ENCODE peak calls at places on chromosomes 4 and X, in four cellular contexts. J is heart left ventricle, G is heart right ventricle, Z is AG10803. F is an unnamed sample.

GRCh38 chr4:153205028-153205648 is 895 bp downstream of the TRIM2 start:
- DNase-seq in J (no peak), G (no peak), Z (no peak), F (no peak)

GRCh38 chr4:11368701-11369115 is 60.0 kb downstream of the HS3ST1 start:
- DNase-seq in J (no peak), G (peak), Z (no peak), F (no peak)

GRCh38 chrX:100944601-100945000 is 15.9 kb upstream of the XKRX start:
- DNase-seq in J (no peak), G (no peak), Z (no peak), F (no peak)

GRCh38 chr4:6242271-6243029 is 27.2 kb upstream of the WFS1 start:
- DNase-seq in J (no peak), G (no peak), Z (no peak), F (no peak)

GRCh38 chrX:120367390-120368100 is 5.7 kb downstream of the ATP1B4 start:
- DNase-seq in J (no peak), G (no peak), Z (no peak), F (no peak)

GRCh38 chrX:11954196-11954595 is 184.1 kb upstream of the FRMPD4 start:
- DNase-seq in J (no peak), G (no peak), Z (peak), F (no peak)

GRCh38 chrX:38837389-38837788 is 36.1 kb downstream of the MID1IP1 start:
- DNase-seq in J (no peak), G (no peak), Z (no peak), F (no peak)

GRCh38 chrX:120740072-120740471 is 110.2 kb upstream of the C1GALT1C1 start:
- DNase-seq in J (no peak), G (no peak), Z (no peak), F (peak)

GRCh38 chrX:81259008-81259713 is 57.3 kb downstream of the SH3BGRL start:
- DNase-seq in J (no peak), G (no peak), Z (peak), F (peak)

GRCh38 chrX:6667048-6667768 is 132.3 kb upstream of the VCX3A start:
- DNase-seq in J (no peak), G (no peak), Z (no peak), F (no peak)

GRCh38 chr4:40573593-40574311 is 55.9 kb downstream of the RBM47 start:
- DNase-seq in J (no peak), G (no peak), Z (no peak), F (peak)

GRCh38 chr4:83247415-83248357 is 36.9 kb downstream of the COQ2 start:
- DNase-seq in J (no peak), G (no peak), Z (no peak), F (no peak)

GRCh38 chr4:181528570-181529184 is 714.5 kb upstream of the TENM3 start:
- DNase-seq in J (peak), G (peak), Z (peak), F (peak)

GRCh38 chrX:24151513-24151912 is 2.0 kb downstream of the ZFX start:
- DNase-seq in J (no peak), G (no peak), Z (no peak), F (no peak)

GRCh38 chr4:150986085-150986484 is 29.0 kb downstream of the LRBA start:
- DNase-seq in J (no peak), G (no peak), Z (no peak), F (no peak)

GRCh38 chr4:77344001-77344400 is 187.0 kb downstream of the CCNG2 start:
- DNase-seq in J (no peak), G (no peak), Z (no peak), F (no peak)

GRCh38 chr4:89836897-89837384 is at the start of gene SNCA:
- DNase-seq in J (peak), G (peak), Z (no peak), F (no peak)

GRCh38 chr4:116486401-116486800 is 599.0 kb downstream of the TRAM1L1 start:
- DNase-seq in J (no peak), G (no peak), Z (no peak), F (no peak)

GRCh38 chr4:8182858-8183725 is 16.0 kb upstream of the SH3TC1 start:
- DNase-seq in J (peak), G (peak), Z (peak), F (peak)

GRCh38 chr4:78922207-78922606 is 17.0 kb downstream of the PAQR3 start:
- DNase-seq in J (no peak), G (no peak), Z (peak), F (peak)

GRCh38 chrX:40090961-40091360 is 6.8 kb downstream of the BCOR start:
- DNase-seq in J (peak), G (no peak), Z (no peak), F (no peak)

GRCh38 chrX:127038065-127038464 is 218.5 kb downstream of the PRR32 start:
- DNase-seq in J (no peak), G (no peak), Z (no peak), F (no peak)

GRCh38 chr4:78214078-78214477 is 157.0 kb downstream of the FRAS1 start:
- DNase-seq in J (no peak), G (no peak), Z (no peak), F (no peak)

GRCh38 chrX:20445109-20445508 is 178.4 kb upstream of the RPS6KA3 start:
- DNase-seq in J (no peak), G (no peak), Z (no peak), F (no peak)

GRCh38 chr4:30719363-30720020 is 677 bp upstream of the PCDH7 start:
- DNase-seq in J (peak), G (peak), Z (peak), F (peak)

GRCh38 chr4:9825049-9825448 is 43.6 kb downstream of the DRD5 start:
- DNase-seq in J (no peak), G (no peak), Z (no peak), F (no peak)

GRCh38 chr4:86594559-86595425 is 677 bp downstream of the PTPN13 start:
- DNase-seq in J (peak), G (peak), Z (peak), F (peak)

GRCh38 chr4:119570401-119570800 is 58.2 kb downstream of the PDE5A start:
- DNase-seq in J (no peak), G (no peak), Z (peak), F (peak)

GRCh38 chr4:15935504-15936392 is 2.8 kb downstream of the FGFBP1 start:
- DNase-seq in J (no peak), G (no peak), Z (no peak), F (peak)

GRCh38 chr4:101756181-101756580 is 34.3 kb upstream of the BANK1 start:
- DNase-seq in J (no peak), G (no peak), Z (no peak), F (no peak)

GRCh38 chr4:176611351-176611750 is 181.4 kb downstream of the VEGFC start:
- DNase-seq in J (no peak), G (no peak), Z (no peak), F (no peak)

GRCh38 chr4:155187989-155188388 is 20.4 kb upstream of the NPY2R start:
- DNase-seq in J (no peak), G (no peak), Z (no peak), F (no peak)

DNA sequence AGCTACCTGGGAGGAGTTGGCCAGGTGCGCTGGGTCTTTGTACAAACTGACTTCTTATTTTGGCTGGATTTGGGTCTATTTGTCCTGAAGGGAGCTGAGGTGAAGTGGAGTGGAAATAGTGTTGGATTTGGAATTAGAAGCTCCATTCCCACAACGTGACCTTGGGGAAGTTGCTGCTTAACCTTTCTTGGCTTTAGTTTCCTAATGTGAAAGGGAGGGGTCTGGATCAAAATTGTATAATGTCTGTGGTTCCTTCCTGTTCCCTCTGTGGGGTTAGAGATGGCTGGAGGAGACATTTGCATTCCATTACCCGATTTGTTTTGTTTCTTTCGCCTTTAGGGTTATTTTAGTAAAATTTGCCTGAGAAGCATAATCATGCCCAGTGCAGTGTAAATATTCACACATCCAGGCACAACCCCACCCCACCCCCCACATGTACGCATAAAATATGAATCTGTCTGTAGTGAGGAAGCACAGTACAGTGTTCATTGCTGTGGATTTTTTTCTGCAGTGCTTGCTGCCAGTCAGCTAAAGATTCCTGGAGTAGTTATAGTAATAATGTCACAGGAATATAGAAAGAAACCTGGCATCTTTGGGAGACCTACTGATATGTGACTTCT is 21.5 kb downstream of the JADE1 start:
- DNase-seq in J (no peak), G (no peak), Z (peak), F (no peak)
- H3K4me3 ChIP-seq in J (peak), G (no peak), Z (no peak), F (no peak)

DNA sequence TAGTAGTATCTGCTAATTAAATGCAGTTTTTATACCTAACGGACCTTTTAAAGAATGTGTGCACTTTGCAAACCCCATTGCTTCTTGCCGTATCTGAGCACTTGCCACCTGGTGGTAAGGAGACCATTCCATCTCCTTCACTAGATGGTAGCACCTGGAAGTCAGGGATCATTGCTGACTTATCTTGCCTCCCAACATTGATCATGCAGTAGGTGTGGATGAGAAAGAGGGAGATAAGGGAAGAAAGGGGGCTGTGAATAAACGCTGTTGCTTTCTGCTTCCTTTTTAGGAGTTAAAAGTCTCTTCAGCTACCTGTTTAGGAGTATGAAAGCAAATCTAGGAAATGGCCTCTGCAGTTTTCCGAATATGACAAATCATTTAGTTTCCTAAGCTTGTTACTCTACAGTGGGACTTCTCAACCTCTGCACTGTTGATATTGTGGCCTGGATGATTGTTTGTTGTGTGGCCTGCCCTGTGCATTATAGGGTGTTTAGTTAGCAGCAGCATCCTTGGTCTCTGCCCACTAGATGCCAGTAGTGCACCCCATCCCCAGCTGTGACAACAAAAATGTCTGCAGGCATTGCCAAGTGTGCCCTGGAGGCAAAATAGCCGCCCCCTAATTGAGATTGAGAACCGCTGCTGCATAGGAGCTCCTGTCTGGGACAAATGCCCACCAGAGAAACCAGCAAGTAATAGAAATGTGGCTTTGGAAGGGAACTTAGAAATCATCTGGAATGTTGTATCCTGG is 38.8 kb downstream of the GAB1 start:
- DNase-seq in J (peak), G (no peak), Z (no peak), F (no peak)
- TF ChIP-seq CTCF in J (no peak), G (peak), Z (peak), F (peak)

GRCh38 chr4:95606739-95607138 is 58.0 kb upstream of the UNC5C start:
- DNase-seq in J (no peak), G (no peak), Z (no peak), F (no peak)

GRCh38 chr4:95614684-95615205 is 66.0 kb upstream of the UNC5C start:
- DNase-seq in J (no peak), G (no peak), Z (no peak), F (no peak)

GRCh38 chr4:95610170-95610569 is 61.4 kb upstream of the UNC5C start:
- DNase-seq in J (no peak), G (no peak), Z (no peak), F (no peak)
- H3K4me3 ChIP-seq in J (no peak), G (no peak), Z (no peak), F (no peak)

GRCh38 chr4:93670434-93670833 is 158.1 kb upstream of the ATOH1 start:
- DNase-seq in J (no peak), G (no peak), Z (no peak), F (no peak)
- TF ChIP-seq CTCF in J (no peak), G (no peak), Z (no peak), F (no peak)

DNA sequence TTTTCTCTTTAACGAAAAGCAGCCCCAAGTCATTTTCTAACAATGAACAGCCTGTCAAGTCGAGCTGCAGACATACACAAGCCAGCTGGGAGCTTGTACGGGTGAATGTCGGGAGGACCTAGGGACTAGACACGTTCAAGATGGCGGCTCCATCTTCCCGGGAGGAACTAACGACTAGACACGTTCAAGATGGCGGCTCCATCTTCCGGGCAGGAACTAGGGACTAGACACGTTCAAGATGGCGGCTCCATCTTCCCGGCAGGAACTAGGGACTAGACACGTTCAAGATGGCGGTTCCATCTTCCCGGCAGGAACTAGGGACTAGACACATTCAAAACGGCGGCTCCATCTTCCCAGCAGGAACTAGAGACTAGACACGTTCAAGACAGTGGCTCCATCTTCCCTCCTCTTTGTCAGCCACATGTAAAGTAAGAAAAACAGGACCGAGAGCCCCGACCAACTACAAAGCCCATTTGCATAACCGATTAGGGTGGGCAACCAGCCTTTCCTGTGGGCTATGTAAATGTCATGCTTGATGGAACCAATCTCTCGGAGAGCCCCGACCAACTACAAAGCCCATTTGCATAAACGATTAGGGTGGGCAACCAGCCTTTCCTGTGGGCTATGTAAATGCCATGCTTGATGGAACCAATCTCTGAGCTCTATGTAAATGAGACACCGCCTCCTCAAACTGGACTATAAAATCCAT is 175.5 kb downstream of the DHRSX start:
- DNase-seq in J (peak), G (peak), Z (peak), F (peak)
- H3K4me3 ChIP-seq in J (peak), G (no peak), Z (no peak), F (peak)

DNA sequence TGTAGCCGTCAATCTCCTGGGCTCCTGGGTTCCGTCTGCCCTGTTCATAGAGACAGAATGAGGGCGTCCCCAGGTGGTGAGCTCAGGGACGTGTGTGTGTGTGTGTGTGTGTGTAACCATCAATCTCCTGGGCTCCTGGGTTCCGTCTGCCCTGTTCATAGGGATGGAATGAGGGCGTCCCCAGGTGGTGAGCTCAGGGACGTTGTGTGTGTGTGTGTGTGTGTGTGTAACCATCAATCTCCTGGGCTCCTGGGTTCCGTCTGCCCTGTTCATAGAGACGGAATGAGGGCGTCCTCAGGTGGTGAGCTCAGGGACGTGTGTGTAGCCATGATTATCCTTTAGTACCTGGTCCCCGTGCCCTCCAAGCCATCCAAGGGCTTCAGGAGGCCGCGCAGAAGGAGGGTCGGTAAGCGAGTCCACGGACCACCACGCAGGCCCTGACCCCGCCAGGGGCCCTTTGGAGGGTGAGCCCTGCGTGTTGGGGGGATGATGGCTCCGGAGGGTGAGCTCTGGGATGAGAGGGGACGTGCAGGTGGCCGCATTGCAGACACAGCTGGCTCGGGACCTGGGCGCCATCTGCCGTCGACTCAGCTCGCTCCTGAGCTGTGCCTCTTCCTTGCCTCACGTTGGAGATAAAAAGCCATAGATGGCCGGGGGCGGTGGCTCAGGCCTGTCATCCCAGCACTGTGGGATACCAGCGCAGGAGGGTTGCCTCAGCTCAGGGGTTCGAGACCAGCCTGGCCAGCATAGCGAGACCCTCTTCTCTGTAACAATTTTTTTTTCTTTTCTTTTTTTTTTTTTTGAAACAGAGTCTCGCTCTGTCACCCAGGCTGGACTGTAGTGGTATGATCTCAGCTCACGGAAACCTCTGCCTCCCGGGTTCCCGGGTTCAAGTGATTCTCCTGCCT is 5.4 kb upstream of the GTPBP6 start:
- DNase-seq in J (peak), G (no peak), Z (peak), F (peak)
- TF ChIP-seq CTCF in J (no peak), G (peak), Z (peak), F (peak)